ENCODE peak calls at places on chromosome 13, in ten cellular contexts. Y is neuronal stem cell; N is activated naive CD8-positive, alpha-beta T cell treated with anti-CD3 and anti-CD28 coated beads, Interleukin-2, amount 50 U/mL, for 24 hours; X is cardiac fibroblast; C is testis; A is NCI-H1105; D is ELR; J is stimulated activated CD8-positive, alpha-beta memory T cell treated with anti-CD3 and anti-CD28 coated beads, Interleukin-15, amount 100 ng/mL, for 1 hour; V is T-helper 17 cell; K is AG09319. B is an unnamed sample.

GRCh38 chr13:47549219-47549752 is 451.8 kb downstream of the SUCLA2 start:
- DNase-seq in Y (no peak), N (no peak), X (no peak), C (no peak), A (no peak), D (peak; percentile 7), J (no peak), V (no peak), K (no peak), B (no peak)

GRCh38 chr13:30429721-30430694 is 7.7 kb downstream of the UBE2L5 start:
- DNase-seq in Y (no peak), N (no peak), X (peak; percentile 76), C (no peak), A (no peak), D (peak; percentile 96), J (no peak), V (no peak), K (no peak), B (no peak)

GRCh38 chr13:113971471-113972231 is 2.2 kb downstream of the C13orf46 start:
- DNase-seq in Y (no peak), N (no peak), X (no peak), C (no peak), A (no peak), D (no peak), J (no peak), V (no peak), K (no peak), B (no peak)

GRCh38 chr13:28528848-28529247 is 33.9 kb upstream of the FLT1 start:
- DNase-seq in Y (no peak), N (no peak), X (no peak), C (no peak), A (no peak), D (peak; percentile 68), J (no peak), V (no peak), K (no peak), B (no peak)

GRCh38 chr13:92769064-92769463 is 457.5 kb upstream of the GPC6 start:
- DNase-seq in Y (no peak), N (no peak), X (peak; percentile 47), C (no peak), A (no peak), D (no peak), J (no peak), V (no peak), K (no peak), B (no peak)

GRCh38 chr13:35818577-35819165 is 312.5 kb downstream of the DCLK1 start:
- DNase-seq in Y (peak; percentile 20), N (no peak), X (peak; percentile 63), C (no peak), A (peak; percentile 3), D (peak; percentile 66), J (no peak), V (no peak), K (peak; percentile 37), B (peak; percentile 50)

GRCh38 chr13:110354715-110355473 is 47.8 kb downstream of the COL4A2 start:
- DNase-seq in Y (no peak), N (no peak), X (no peak), C (no peak), A (no peak), D (no peak), J (no peak), V (no peak), K (no peak), B (no peak)

GRCh38 chr13:84917252-84917878 is 881.9 kb downstream of the SLITRK6 start:
- DNase-seq in Y (no peak), N (no peak), X (peak; percentile 26), C (no peak), A (peak; percentile 7), D (peak; percentile 55), J (no peak), V (no peak), K (no peak), B (peak; percentile 45)

GRCh38 chr13:97212540-97213146 is 9.5 kb upstream of the MBNL2 start:
- DNase-seq in Y (no peak), N (no peak), X (peak; percentile 72), C (peak; percentile 47), A (no peak), D (peak; percentile 64), J (no peak), V (no peak), K (no peak), B (peak; percentile 69)

GRCh38 chr13:81929988-81930387 is 1589.1 kb upstream of the SPRY2 start:
- DNase-seq in Y (peak; percentile 18), N (no peak), X (peak; percentile 1), C (no peak), A (no peak), D (peak; percentile 76), J (no peak), V (no peak), K (no peak), B (peak; percentile 54)

GRCh38 chr13:32932376-32932775 is 83.8 kb upstream of the KL start:
- DNase-seq in Y (no peak), N (no peak), X (peak; percentile 25), C (no peak), A (no peak), D (no peak), J (no peak), V (no peak), K (no peak), B (no peak)

GRCh38 chr13:96700657-96701056 is 293.6 kb downstream of the OXGR1 start:
- DNase-seq in Y (no peak), N (no peak), X (no peak), C (no peak), A (no peak), D (peak; percentile 12), J (no peak), V (no peak), K (no peak), B (no peak)

GRCh38 chr13:96575423-96576320 is 418.6 kb downstream of the OXGR1 start:
- DNase-seq in Y (no peak), N (no peak), X (peak; percentile 4), C (no peak), A (no peak), D (no peak), J (no peak), V (no peak), K (no peak), B (no peak)

GRCh38 chr13:22489771-22490170 is 691.0 kb upstream of the SGCG start:
- DNase-seq in Y (no peak), N (no peak), X (no peak), C (no peak), A (no peak), D (no peak), J (no peak), V (no peak), K (no peak), B (no peak)

GRCh38 chr13:23547000-23547590 is 23.1 kb upstream of the TNFRSF19 start:
- DNase-seq in Y (no peak), N (no peak), X (peak; percentile 56), C (peak; percentile 41), A (no peak), D (peak; percentile 22), J (no peak), V (no peak), K (no peak), B (no peak)

GRCh38 chr13:40618581-40619478 is 47.6 kb downstream of the FOXO1 start:
- DNase-seq in Y (no peak), N (no peak), X (no peak), C (no peak), A (no peak), D (no peak), J (no peak), V (no peak), K (no peak), B (no peak)

GRCh38 chr13:27559714-27560113 is 60.6 kb downstream of the LNX2 start:
- DNase-seq in Y (no peak), N (no peak), X (no peak), C (no peak), A (no peak), D (no peak), J (no peak), V (no peak), K (no peak), B (no peak)

GRCh38 chr13:94617389-94618000 is 15.8 kb downstream of the GPR180 start:
- DNase-seq in Y (peak; percentile 35), N (no peak), X (peak; percentile 44), C (no peak), A (no peak), D (peak; percentile 44), J (no peak), V (no peak), K (no peak), B (peak; percentile 30)

GRCh38 chr13:107867701-107868661 is 347.4 kb downstream of the LIG4 start:
- DNase-seq in Y (peak; percentile 66), N (peak; percentile 8), X (peak; percentile 48), C (peak; percentile 62), A (peak; percentile 79), D (peak; percentile 20), J (no peak), V (no peak), K (no peak), B (peak; percentile 66)